ENCODE peak calls at places on chromosomes 2 and 18, in six cellular contexts. One of them, this sample, is unnamed.

GRCh38 chr18:59145055-59145454 is 5.4 kb downstream of the SEC11C start:
- DNase-seq in endothelial cell: no peak
- DNase-seq in dorsolateral prefrontal cortex: no peak
- DNase-seq in fibroblast of the aortic adventitia: no peak
- DNase-seq in body of pancreas: no peak
- DNase-seq in cardiac fibroblast: no peak
- DNase-seq in this sample: no peak

GRCh38 chr2:54103454-54104314 is 11.7 kb upstream of the ACYP2 start:
- DNase-seq in cardiac fibroblast: peak
- DNase-seq in dorsolateral prefrontal cortex: no peak
- DNase-seq in body of pancreas: peak
- DNase-seq in endothelial cell: peak
- DNase-seq in fibroblast of the aortic adventitia: peak
- DNase-seq in this sample: no peak

GRCh38 chr18:46246101-46246500 is 141.9 kb downstream of the HAUS1 start:
- DNase-seq in body of pancreas: no peak
- DNase-seq in endothelial cell: no peak
- DNase-seq in dorsolateral prefrontal cortex: no peak
- DNase-seq in cardiac fibroblast: no peak
- DNase-seq in fibroblast of the aortic adventitia: no peak
- DNase-seq in this sample: no peak

GRCh38 chr2:157355618-157356017 is 30.0 kb upstream of the ERMN start:
- DNase-seq in endothelial cell: no peak
- DNase-seq in cardiac fibroblast: peak
- DNase-seq in dorsolateral prefrontal cortex: no peak
- DNase-seq in body of pancreas: no peak
- DNase-seq in fibroblast of the aortic adventitia: peak
- DNase-seq in this sample: no peak

GRCh38 chr2:180583441-180584140 is 396.8 kb upstream of the UBE2E3 start:
- DNase-seq in cardiac fibroblast: no peak
- DNase-seq in body of pancreas: no peak
- DNase-seq in dorsolateral prefrontal cortex: no peak
- DNase-seq in fibroblast of the aortic adventitia: no peak
- DNase-seq in endothelial cell: no peak
- DNase-seq in this sample: no peak

GRCh38 chr2:25996844-25997243 is 14.5 kb upstream of the KIF3C start:
- DNase-seq in cardiac fibroblast: peak
- DNase-seq in body of pancreas: no peak
- DNase-seq in endothelial cell: no peak
- DNase-seq in fibroblast of the aortic adventitia: peak
- DNase-seq in dorsolateral prefrontal cortex: no peak
- DNase-seq in this sample: no peak

GRCh38 chr2:188645982-188646381 is 328.2 kb upstream of the COL3A1 start:
- DNase-seq in fibroblast of the aortic adventitia: peak
- DNase-seq in dorsolateral prefrontal cortex: no peak
- DNase-seq in endothelial cell: no peak
- DNase-seq in body of pancreas: no peak
- DNase-seq in cardiac fibroblast: peak
- DNase-seq in this sample: no peak

GRCh38 chr2:228444156-228444555 is 262.7 kb upstream of the SPHKAP start:
- DNase-seq in fibroblast of the aortic adventitia: no peak
- DNase-seq in cardiac fibroblast: no peak
- DNase-seq in endothelial cell: no peak
- DNase-seq in dorsolateral prefrontal cortex: no peak
- DNase-seq in body of pancreas: no peak
- DNase-seq in this sample: no peak

GRCh38 chr2:238868616-238869292 is 20.9 kb downstream of the TWIST2 start:
- DNase-seq in body of pancreas: peak
- DNase-seq in fibroblast of the aortic adventitia: peak
- DNase-seq in endothelial cell: no peak
- DNase-seq in cardiac fibroblast: peak
- DNase-seq in dorsolateral prefrontal cortex: no peak
- DNase-seq in this sample: no peak

GRCh38 chr2:64214281-64215115 is 70.3 kb upstream of the PELI1 start:
- DNase-seq in dorsolateral prefrontal cortex: no peak
- DNase-seq in body of pancreas: no peak
- DNase-seq in cardiac fibroblast: no peak
- DNase-seq in endothelial cell: no peak
- DNase-seq in fibroblast of the aortic adventitia: no peak
- DNase-seq in this sample: no peak

GRCh38 chr2:25977768-25978167 is 4.5 kb downstream of the KIF3C start:
- DNase-seq in dorsolateral prefrontal cortex: no peak
- DNase-seq in endothelial cell: no peak
- DNase-seq in cardiac fibroblast: no peak
- DNase-seq in body of pancreas: no peak
- DNase-seq in fibroblast of the aortic adventitia: no peak
- DNase-seq in this sample: no peak

GRCh38 chr18:68763082-68763481 is 34.8 kb upstream of the CCDC102B start:
- DNase-seq in dorsolateral prefrontal cortex: no peak
- DNase-seq in cardiac fibroblast: peak
- DNase-seq in fibroblast of the aortic adventitia: peak
- DNase-seq in body of pancreas: no peak
- DNase-seq in endothelial cell: no peak
- DNase-seq in this sample: no peak
- TF ChIP-seq CTCF in dorsolateral prefrontal cortex: no peak
- TF ChIP-seq CTCF in cardiac fibroblast: no peak
- TF ChIP-seq CTCF in fibroblast of the aortic adventitia: no peak
- TF ChIP-seq CTCF in body of pancreas: no peak
- TF ChIP-seq CTCF in endothelial cell: no peak
- TF ChIP-seq CTCF in this sample: no peak

GRCh38 chr2:11028407-11028916 is 116.7 kb downstream of the KCNF1 start:
- DNase-seq in fibroblast of the aortic adventitia: no peak
- DNase-seq in cardiac fibroblast: no peak
- DNase-seq in dorsolateral prefrontal cortex: no peak
- DNase-seq in endothelial cell: no peak
- DNase-seq in body of pancreas: no peak
- DNase-seq in this sample: no peak
- TF ChIP-seq CTCF in fibroblast of the aortic adventitia: no peak
- TF ChIP-seq CTCF in cardiac fibroblast: no peak
- TF ChIP-seq CTCF in dorsolateral prefrontal cortex: no peak
- TF ChIP-seq CTCF in endothelial cell: no peak
- TF ChIP-seq CTCF in body of pancreas: no peak
- TF ChIP-seq CTCF in this sample: no peak

GRCh38 chr2:164495491-164496223 is 125.6 kb downstream of the GRB14 start:
- DNase-seq in dorsolateral prefrontal cortex: no peak
- DNase-seq in endothelial cell: peak
- DNase-seq in fibroblast of the aortic adventitia: peak
- DNase-seq in cardiac fibroblast: peak
- DNase-seq in body of pancreas: no peak
- DNase-seq in this sample: no peak
- TF ChIP-seq CTCF in dorsolateral prefrontal cortex: peak
- TF ChIP-seq CTCF in endothelial cell: peak
- TF ChIP-seq CTCF in fibroblast of the aortic adventitia: peak
- TF ChIP-seq CTCF in cardiac fibroblast: peak
- TF ChIP-seq CTCF in body of pancreas: peak
- TF ChIP-seq CTCF in this sample: peak

GRCh38 chr2:83826601-83827000 is 632.5 kb downstream of the SUCLG1 start:
- DNase-seq in endothelial cell: no peak
- DNase-seq in body of pancreas: no peak
- DNase-seq in cardiac fibroblast: no peak
- DNase-seq in dorsolateral prefrontal cortex: no peak
- DNase-seq in fibroblast of the aortic adventitia: no peak
- DNase-seq in this sample: no peak

GRCh38 chr2:83823238-83823637 is 635.8 kb downstream of the SUCLG1 start:
- DNase-seq in dorsolateral prefrontal cortex: no peak
- DNase-seq in endothelial cell: no peak
- DNase-seq in fibroblast of the aortic adventitia: no peak
- DNase-seq in cardiac fibroblast: no peak
- DNase-seq in body of pancreas: no peak
- DNase-seq in this sample: no peak

DNA sequence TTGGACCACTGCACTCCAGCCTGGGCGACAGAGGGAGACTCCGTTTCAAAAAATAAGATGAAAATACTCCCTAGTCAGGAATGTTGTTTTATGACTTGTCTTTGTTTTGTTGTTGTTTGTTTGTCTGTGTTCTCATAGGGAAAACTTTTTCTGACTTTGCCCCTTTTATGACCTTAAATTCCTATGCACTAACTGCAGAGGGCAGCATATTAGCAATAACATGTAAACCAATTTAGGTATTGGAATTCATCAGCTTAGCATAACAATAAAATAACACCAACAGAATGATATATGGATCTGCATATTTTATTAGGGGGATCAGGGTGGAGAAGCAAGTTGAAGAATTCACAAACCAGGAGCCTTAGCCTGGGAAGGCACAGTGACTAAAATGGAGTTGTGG is 631.5 kb downstream of the SUCLG1 start:
- DNase-seq in dorsolateral prefrontal cortex: no peak
- DNase-seq in fibroblast of the aortic adventitia: no peak
- DNase-seq in endothelial cell: no peak
- DNase-seq in cardiac fibroblast: no peak
- DNase-seq in body of pancreas: no peak
- DNase-seq in this sample: no peak
- TF ChIP-seq CTCF in dorsolateral prefrontal cortex: peak
- TF ChIP-seq CTCF in fibroblast of the aortic adventitia: no peak
- TF ChIP-seq CTCF in endothelial cell: peak
- TF ChIP-seq CTCF in cardiac fibroblast: no peak
- TF ChIP-seq CTCF in body of pancreas: no peak
- TF ChIP-seq CTCF in this sample: peak

DNA sequence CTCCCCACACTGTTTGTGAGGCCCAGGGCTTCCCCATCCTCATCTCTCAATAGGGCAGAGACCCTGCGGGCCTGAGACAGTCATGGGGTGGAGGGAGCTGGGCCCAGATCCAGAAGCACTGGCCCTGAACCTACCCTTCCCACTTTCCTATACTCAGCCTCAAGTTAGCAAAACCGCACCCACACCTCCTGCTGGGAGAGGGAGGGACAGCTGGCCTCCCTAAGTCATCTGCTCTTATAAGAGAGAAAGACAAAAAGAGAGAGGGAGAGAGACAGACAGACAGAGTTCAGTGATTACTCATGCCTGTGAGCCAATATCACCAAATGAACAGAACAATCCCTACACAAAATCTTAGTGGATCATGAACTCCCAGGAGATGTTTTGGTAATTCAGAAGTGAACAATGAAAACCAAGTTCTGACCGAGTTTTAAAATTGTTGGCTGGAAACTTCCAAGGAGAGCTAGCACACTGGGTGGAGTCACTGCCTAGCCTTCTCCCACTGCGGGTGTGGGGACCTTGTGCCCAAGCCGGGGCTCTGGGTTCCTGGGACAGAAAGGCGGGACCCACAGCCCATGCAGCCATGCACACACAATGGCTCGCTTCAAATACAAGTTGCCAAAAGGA is 130.5 kb downstream of the PXDN start:
- DNase-seq in cardiac fibroblast: peak
- DNase-seq in fibroblast of the aortic adventitia: peak
- DNase-seq in body of pancreas: no peak
- DNase-seq in dorsolateral prefrontal cortex: no peak
- DNase-seq in endothelial cell: no peak
- DNase-seq in this sample: no peak
- TF ChIP-seq CTCF in cardiac fibroblast: peak
- TF ChIP-seq CTCF in fibroblast of the aortic adventitia: peak
- TF ChIP-seq CTCF in body of pancreas: no peak
- TF ChIP-seq CTCF in dorsolateral prefrontal cortex: no peak
- TF ChIP-seq CTCF in endothelial cell: no peak
- TF ChIP-seq CTCF in this sample: no peak

DNA sequence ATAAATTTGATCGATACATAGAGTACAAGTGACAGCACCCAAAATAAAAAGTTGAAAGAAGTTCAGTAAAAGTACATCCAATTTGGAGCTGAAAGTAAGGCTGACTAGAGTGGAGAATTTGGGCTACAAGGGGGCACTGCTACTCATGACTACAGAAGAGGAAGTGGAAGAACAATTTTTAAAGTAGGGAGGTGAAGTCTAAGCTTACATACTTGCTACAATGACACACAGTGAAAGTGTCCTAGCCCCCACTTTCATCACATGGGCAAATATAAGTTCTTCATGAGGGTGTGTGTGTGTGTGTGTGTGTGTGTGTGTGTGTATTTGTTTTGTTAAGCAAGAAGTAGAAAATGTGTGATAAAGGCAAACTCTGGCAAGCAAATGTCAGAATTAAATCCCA is 45.7 kb downstream of the MAP3K2 start:
- DNase-seq in cardiac fibroblast: no peak
- DNase-seq in fibroblast of the aortic adventitia: no peak
- DNase-seq in body of pancreas: no peak
- DNase-seq in endothelial cell: no peak
- DNase-seq in dorsolateral prefrontal cortex: no peak
- DNase-seq in this sample: no peak
- TF ChIP-seq CTCF in cardiac fibroblast: no peak
- TF ChIP-seq CTCF in fibroblast of the aortic adventitia: no peak
- TF ChIP-seq CTCF in body of pancreas: no peak
- TF ChIP-seq CTCF in endothelial cell: no peak
- TF ChIP-seq CTCF in dorsolateral prefrontal cortex: no peak
- TF ChIP-seq CTCF in this sample: no peak

GRCh38 chr2:201715459-201715858 is 17.0 kb upstream of the MPP4 start:
- DNase-seq in body of pancreas: peak
- DNase-seq in cardiac fibroblast: no peak
- DNase-seq in dorsolateral prefrontal cortex: no peak
- DNase-seq in endothelial cell: no peak
- DNase-seq in fibroblast of the aortic adventitia: no peak
- DNase-seq in this sample: no peak
- TF ChIP-seq CTCF in body of pancreas: peak
- TF ChIP-seq CTCF in cardiac fibroblast: no peak
- TF ChIP-seq CTCF in dorsolateral prefrontal cortex: no peak
- TF ChIP-seq CTCF in endothelial cell: no peak
- TF ChIP-seq CTCF in fibroblast of the aortic adventitia: no peak
- TF ChIP-seq CTCF in this sample: no peak

This sample was measured in type B pancreatic cell.